ENCODE peak calls at places on chromosomes 4 and X, in five cellular contexts. S is right atrium auricular region, N is neural progenitor cell, Y is kidney, H is ascending aorta. T is an unnamed sample.
A peak's percentile ranks its signal among the peaks of the same experiment; 100 is the strongest.

GRCh38 chr4:153582954-153583456 is 101.1 kb upstream of the TLR2 start:
- DNase-seq in N (no peak), S (no peak), Y (no peak), H (no peak), T (no peak)

GRCh38 chrX:50432760-50433377 is 37.8 kb downstream of the DGKK start:
- DNase-seq in N (peak; percentile 67), S (no peak), H (no peak), Y (no peak), T (no peak)

GRCh38 chr4:141117935-141118334 is 15.3 kb downstream of the RNF150 start:
- DNase-seq in S (no peak), Y (no peak), H (no peak), N (no peak), T (no peak)

GRCh38 chrX:101079736-101080135 is 1.1 kb downstream of the TMEM35A start:
- DNase-seq in N (peak; percentile 10), S (no peak), H (no peak), Y (no peak), T (no peak)

GRCh38 chr4:182448281-182449151 is 205.3 kb downstream of the TENM3 start:
- DNase-seq in Y (peak; percentile 94), S (peak; percentile 90), N (peak; percentile 97), H (peak; percentile 88), T (peak; percentile 57)

GRCh38 chrX:44431206-44431605 is 87.7 kb upstream of the EFHC2 start:
- DNase-seq in Y (no peak), N (no peak), S (no peak), H (no peak), T (no peak)

GRCh38 chr4:90127223-90127705 is at the start of gene CCSER1:
- DNase-seq in N (peak; percentile 71), H (peak; percentile 75), S (peak; percentile 80), Y (peak; percentile 93), T (peak; percentile 83)

GRCh38 chr4:119314356-119314755 is 7.6 kb downstream of the FABP2 start:
- DNase-seq in N (peak; percentile 68), S (no peak), H (peak; percentile 71), Y (no peak), T (peak; percentile 47)

GRCh38 chr4:104128031-104128849 is 366.5 kb downstream of the CXXC4 start:
- DNase-seq in H (no peak), S (no peak), N (no peak), Y (no peak), T (no peak)

GRCh38 chr4:139266583-139267257 is 13.3 kb downstream of the MGARP start:
- DNase-seq in Y (peak; percentile 90), H (peak; percentile 81), S (peak; percentile 73), N (peak; percentile 35), T (peak; percentile 98)

GRCh38 chr4:8534129-8534528 is 46.1 kb upstream of the GPR78 start:
- DNase-seq in H (no peak), Y (no peak), N (no peak), S (no peak), T (peak; percentile 93)

DNA sequence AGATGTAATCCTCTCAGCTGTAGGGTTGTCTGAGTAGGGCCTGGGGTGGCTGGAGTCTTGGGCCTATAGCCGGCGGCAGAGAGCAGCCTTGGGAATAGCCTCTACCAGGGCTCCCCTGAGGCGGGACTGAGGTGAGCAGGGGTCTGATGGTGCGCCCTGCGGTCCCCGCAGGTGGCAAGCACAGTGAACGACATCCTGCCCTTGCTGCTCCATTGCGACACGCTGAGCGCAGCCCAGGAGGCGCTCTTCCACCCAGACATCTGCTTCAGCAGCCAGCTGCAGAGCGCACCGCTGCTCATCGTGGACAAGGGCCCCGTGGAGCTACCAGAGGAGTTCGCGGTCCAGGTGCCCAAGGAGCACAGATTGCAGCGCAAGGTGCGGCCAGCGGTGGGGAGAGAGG is 317.0 kb downstream of the ADGRL3 start:
- DNase-seq in S (no peak), N (peak; percentile 70), H (no peak), Y (peak; percentile 59), T (no peak)
- TF ChIP-seq CTCF in S (no peak), N (peak; percentile 48), H (no peak), Y (no peak), T (no peak)

GRCh38 chr4:52750213-52750612 is 1.0 kb downstream of the ERVMER34-1 start:
- DNase-seq in Y (no peak), N (no peak), H (no peak), S (no peak), T (no peak)
- H3K4me3 ChIP-seq in Y (peak overlapping the region; percentile 67), N (no peak overlapping the region), H (peak overlapping the region; percentile 61), S (no peak overlapping the region), T (no peak overlapping the region)

GRCh38 chr4:15162046-15162445 is 159.8 kb downstream of the CPEB2 start:
- DNase-seq in H (no peak), S (no peak), N (peak; percentile 62), Y (no peak), T (no peak)

GRCh38 chr4:15164571-15164970 is 162.3 kb downstream of the CPEB2 start:
- DNase-seq in N (no peak), H (no peak), S (no peak), Y (no peak), T (no peak)

GRCh38 chr4:15163284-15163645 is 161.0 kb downstream of the CPEB2 start:
- DNase-seq in H (no peak), S (no peak), N (no peak), Y (no peak), T (no peak)

GRCh38 chr4:15161439-15161838 is 159.2 kb downstream of the CPEB2 start:
- DNase-seq in Y (no peak), H (no peak), S (no peak), N (no peak), T (no peak)

DNA sequence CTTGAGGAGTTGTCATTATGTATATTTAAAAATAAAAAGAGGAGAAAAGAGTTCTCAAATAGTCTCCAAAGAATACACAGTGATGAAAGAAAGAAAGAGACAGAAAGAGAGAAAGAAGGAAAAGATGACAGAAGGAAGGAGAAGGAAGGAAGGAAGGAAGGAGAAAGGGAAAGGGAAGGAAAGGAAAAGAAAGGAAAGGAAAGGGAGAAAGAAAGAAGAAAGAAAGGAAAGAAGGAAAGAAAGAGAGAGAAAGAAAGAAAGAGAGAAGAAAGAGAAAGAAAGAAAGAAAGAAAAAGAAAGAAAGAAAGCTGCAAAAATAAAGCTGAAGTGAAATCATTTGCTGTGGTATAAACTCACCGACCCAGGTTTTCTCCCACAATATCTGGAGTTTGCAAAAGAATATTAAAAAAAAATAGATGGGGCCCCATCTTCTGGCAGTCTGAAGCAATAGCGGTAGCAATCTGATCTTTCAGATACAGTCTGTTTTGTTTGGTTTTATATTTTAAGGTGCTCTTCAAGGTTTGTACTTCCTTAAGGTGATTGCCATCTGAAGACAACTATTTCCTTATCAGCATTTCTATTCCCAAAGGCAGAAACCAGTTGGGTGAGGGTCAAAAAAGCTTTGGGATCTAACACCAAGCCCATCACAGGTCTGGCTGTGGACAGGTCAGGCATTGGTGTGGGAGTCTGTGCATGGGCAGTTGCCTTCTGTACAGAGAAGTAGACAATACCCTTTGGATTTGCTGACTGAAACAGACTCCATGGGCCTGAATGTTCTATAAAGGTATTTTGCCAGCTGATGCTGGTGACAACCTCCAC is 160.4 kb downstream of the CPEB2 start:
- DNase-seq in S (no peak), N (no peak), Y (no peak), H (no peak), T (peak; percentile 56)
- TF ChIP-seq CTCF in S (no peak), N (peak; percentile 28), Y (peak; percentile 42), H (peak; percentile 11), T (peak; percentile 47)

GRCh38 chr4:25030283-25031076 is at the start of gene LGI2:
- DNase-seq in N (peak; percentile 76), S (no peak), H (peak; percentile 79), Y (peak; percentile 75), T (no peak)
- H3K4me3 ChIP-seq in N (peak within 1 kb of the TSS; percentile 64), S (peak within 1 kb of the TSS; percentile 65), H (peak within 1 kb of the TSS; percentile 73), Y (peak within 1 kb of the TSS; percentile 22), T (no peak within 1 kb of the TSS)

DNA sequence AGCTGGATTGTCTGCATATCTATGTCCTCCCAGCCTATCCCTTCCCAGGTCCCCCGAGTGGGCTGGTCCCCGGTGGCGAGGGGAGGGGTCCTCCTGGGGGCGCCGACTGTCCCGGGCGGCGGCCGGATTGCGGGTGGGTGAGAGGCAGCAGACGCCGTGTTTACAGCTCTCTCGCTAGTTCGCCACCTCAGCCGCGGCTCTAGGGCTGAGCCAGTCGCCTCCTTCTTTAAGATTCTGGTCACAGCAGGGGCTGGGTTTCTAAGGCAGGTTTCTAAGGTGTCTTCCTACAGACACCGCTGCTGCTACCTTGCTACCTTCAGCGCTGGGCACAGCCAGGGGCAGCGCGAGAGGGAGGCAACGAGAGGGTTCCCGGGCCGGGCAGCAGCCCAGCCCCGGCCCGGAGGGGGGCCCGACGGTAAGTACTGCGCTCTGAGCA is 57.2 kb downstream of the FRMPD3 start:
- DNase-seq in Y (no peak), N (no peak), S (no peak), H (no peak), T (no peak)
- TF ChIP-seq CTCF in Y (no peak), N (no peak), S (no peak), H (no peak), T (no peak)

DNA sequence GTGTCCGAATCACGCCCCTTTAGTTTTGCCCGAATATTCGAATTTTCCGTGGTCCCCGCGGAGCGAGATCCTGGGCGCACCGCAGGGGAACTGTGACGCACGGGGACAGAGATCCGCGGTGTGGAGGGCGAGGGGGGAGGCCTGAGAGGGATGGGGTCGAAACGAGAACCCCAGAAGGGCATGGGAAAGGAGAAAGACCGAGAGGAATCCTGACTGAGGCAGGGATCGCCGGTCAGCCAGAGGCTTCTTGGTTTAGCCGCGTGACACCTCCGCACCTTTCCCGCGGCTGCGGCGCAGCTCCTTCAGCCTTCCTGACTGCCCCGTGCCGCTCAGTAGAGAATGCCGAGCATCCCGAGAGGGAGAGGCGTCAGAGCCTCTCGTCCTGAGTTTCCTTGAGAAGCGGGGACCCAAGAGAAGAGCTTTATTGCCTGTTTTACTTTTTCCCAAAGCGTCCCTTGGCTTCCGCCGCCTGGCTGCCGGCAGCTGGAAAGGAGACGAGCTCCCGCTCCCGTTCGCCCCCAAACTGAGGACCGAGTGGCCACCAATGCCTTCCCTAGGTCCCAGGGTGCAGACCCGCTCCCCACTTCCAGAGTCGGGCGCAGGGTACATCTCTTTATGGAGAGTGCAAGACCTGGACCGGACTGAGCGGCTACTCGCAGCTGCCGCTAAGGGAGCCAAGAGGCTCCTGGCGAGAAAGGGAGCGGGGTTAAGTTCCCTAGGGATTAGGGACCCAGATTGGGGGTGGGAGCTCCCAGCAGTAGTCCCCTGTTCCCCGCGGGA is 911 bp upstream of the GPR50 start:
- DNase-seq in H (no peak), S (no peak), N (peak; percentile 45), Y (no peak), T (no peak)
- H3K4me3 ChIP-seq in H (no peak overlapping the region), S (no peak overlapping the region), N (peak overlapping the region; percentile 51), Y (no peak overlapping the region), T (no peak overlapping the region)

GRCh38 chr4:111268769-111269414 is 646.0 kb upstream of the PITX2 start:
- DNase-seq in S (no peak), H (no peak), Y (no peak), N (no peak), T (peak; percentile 52)

GRCh38 chr4:111267786-111268185 is 644.9 kb upstream of the PITX2 start:
- DNase-seq in H (no peak), S (no peak), Y (no peak), N (no peak), T (no peak)

GRCh38 chr4:111266937-111267336 is 644.1 kb upstream of the PITX2 start:
- DNase-seq in S (no peak), H (no peak), Y (no peak), N (no peak), T (no peak)

GRCh38 chr4:111269439-111269838 is 646.6 kb upstream of the PITX2 start:
- DNase-seq in N (no peak), Y (no peak), S (no peak), H (no peak), T (no peak)

DNA sequence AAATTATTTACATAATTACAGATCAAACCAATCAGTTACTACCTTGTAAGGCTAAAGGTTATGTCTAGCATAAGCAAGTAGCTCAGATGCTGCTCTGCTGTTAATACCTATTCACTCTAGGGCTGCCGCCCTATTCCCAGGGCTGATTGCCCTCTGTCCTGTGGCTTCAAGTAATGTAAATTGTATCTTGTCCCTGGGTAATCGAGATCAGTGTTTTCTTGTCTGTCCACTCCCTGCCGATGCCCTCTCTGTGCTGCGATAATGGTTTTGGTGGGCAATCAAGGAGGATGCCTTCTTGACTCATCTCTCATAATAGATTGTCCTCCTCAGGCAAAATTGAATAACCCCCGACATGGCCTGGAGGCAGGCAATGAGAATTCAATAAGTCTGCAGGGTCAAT is 641.0 kb upstream of the PITX2 start:
- DNase-seq in Y (no peak), N (no peak), S (no peak), H (no peak), T (no peak)
- TF ChIP-seq CTCF in Y (no peak), N (no peak), S (no peak), H (no peak), T (no peak)

T was measured in GM12865.